ENCODE peak calls at places on chromosomes 3 and 15, in four cellular contexts. B is K562, U is GM23248, G is brain microvascular endothelial cell. L is an unnamed sample. For H3K36me3, the result is how much of the 10 kb centered on the place peaks cover.

GRCh38 chr3:187352581-187353575 is 15.3 kb upstream of the RTP4 start:
- DNase-seq in B (no peak), U (peak), G (peak), L (no peak)

GRCh38 chr3:161031134-161031533 is 74.0 kb downstream of the B3GALNT1 start:
- DNase-seq in B (no peak), U (no peak), G (no peak), L (no peak)

GRCh38 chr3:174958671-174959328 is 99.7 kb downstream of the NAALADL2 start:
- DNase-seq in B (no peak), U (peak), G (no peak), L (no peak)

GRCh38 chr15:66679657-66680108 is 22.4 kb upstream of the SMAD6 start:
- DNase-seq in B (peak), U (no peak), G (peak), L (no peak)

GRCh38 chr3:46854543-46854942 is 8.7 kb downstream of the MYL3 start:
- DNase-seq in B (no peak), U (no peak), G (no peak), L (no peak)

GRCh38 chr3:158058775-158059174 is 47.4 kb downstream of the SHOX2 start:
- DNase-seq in B (no peak), U (no peak), G (no peak), L (no peak)

GRCh38 chr3:124837730-124838186 is 49.4 kb downstream of the ITGB5 start:
- DNase-seq in B (peak), U (peak), G (peak), L (peak)

GRCh38 chr15:63402498-63403253 is 21.0 kb upstream of the CA12 start:
- DNase-seq in B (peak), U (peak), G (peak), L (no peak)

GRCh38 chr3:69231929-69232437 is 109.6 kb upstream of the LMOD3 start:
- DNase-seq in B (peak), U (no peak), G (peak), L (peak)

GRCh38 chr3:123757281-123757940 is 126.7 kb downstream of the MYLK start:
- DNase-seq in B (no peak), U (peak), G (no peak), L (peak)

GRCh38 chr3:147832611-147833010 is 423.4 kb downstream of the ZIC1 start:
- DNase-seq in B (no peak), U (no peak), G (no peak), L (no peak)

GRCh38 chr3:60448668-60449067 is 802.6 kb downstream of the FHIT start:
- DNase-seq in B (no peak), U (no peak), G (no peak), L (no peak)

GRCh38 chr15:63908986-63909385 is 75.2 kb upstream of the HERC1 start:
- DNase-seq in B (no peak), U (peak), G (no peak), L (peak)

GRCh38 chr15:73796266-73796939 is 43.3 kb upstream of the INSYN1 start:
- DNase-seq in B (no peak), U (no peak), G (no peak), L (no peak)

GRCh38 chr15:99475754-99476412 is 89.9 kb upstream of the MEF2A start:
- DNase-seq in B (no peak), U (no peak), G (no peak), L (no peak)

GRCh38 chr15:35888815-35889214 is 342.9 kb upstream of the DPH6 start:
- DNase-seq in B (no peak), U (no peak), G (no peak), L (no peak)

GRCh38 chr3:33360136-33360825 is 79.9 kb downstream of the UBP1 start:
- DNase-seq in B (no peak), U (peak), G (peak), L (peak)

GRCh38 chr3:15934389-15935195 is 136.8 kb upstream of the ANKRD28 start:
- DNase-seq in B (no peak), U (no peak), G (no peak), L (no peak)

GRCh38 chr15:22881739-22882440 is 43.4 kb downstream of the NIPA2 start:
- DNase-seq in B (no peak), U (no peak), G (no peak), L (no peak)

GRCh38 chr3:13571264-13571663 is 22.3 kb downstream of the FBLN2 start:
- DNase-seq in B (no peak), U (no peak), G (no peak), L (no peak)

GRCh38 chr15:94174399-94174802 is 57.0 kb upstream of the MCTP2 start:
- DNase-seq in B (no peak), U (peak), G (peak), L (peak)

GRCh38 chr3:50515565-50516047 is 12.2 kb upstream of the CACNA2D2 start:
- DNase-seq in B (no peak), U (no peak), G (peak), L (no peak)

GRCh38 chr3:145812396-145812795 is 348.6 kb downstream of the PLOD2 start:
- DNase-seq in B (no peak), U (no peak), G (no peak), L (no peak)

GRCh38 chr3:28924744-28925360 is 356.0 kb upstream of the RBMS3 start:
- DNase-seq in B (no peak), U (peak), G (peak), L (peak)

GRCh38 chr3:20837676-20838302 is 651.8 kb upstream of the SGO1 start:
- DNase-seq in B (no peak), U (no peak), G (no peak), L (no peak)

GRCh38 chr3:128547368-128547987 is 54.5 kb upstream of the GATA2 start:
- DNase-seq in B (peak), U (peak), G (peak), L (peak)

GRCh38 chr15:48887144-48887543 is 9.2 kb downstream of the EID1 start:
- DNase-seq in B (no peak), U (no peak), G (no peak), L (peak)

GRCh38 chr3:110881069-110881468 is 190.5 kb upstream of the NECTIN3 start:
- DNase-seq in B (peak), U (peak), G (peak), L (peak)

GRCh38 chr3:165805834-165806561 is 31.2 kb downstream of the BCHE start:
- DNase-seq in B (no peak), U (no peak), G (no peak), L (peak)

GRCh38 chr15:73370151-73370550 is 1.4 kb upstream of the HCN4 start:
- DNase-seq in B (no peak), U (peak), G (no peak), L (no peak)

GRCh38 chr3:44993471-44994205 is 17.6 kb downstream of the EXOSC7 start:
- DNase-seq in B (no peak), U (peak), G (peak), L (peak)

GRCh38 chr3:183015185-183015584 is 34.8 kb upstream of the DCUN1D1 start:
- DNase-seq in B (no peak), U (no peak), G (no peak), L (no peak)
- H3K36me3 ChIP-seq in B (under half), U (under half), G (under half), L (under half)

DNA sequence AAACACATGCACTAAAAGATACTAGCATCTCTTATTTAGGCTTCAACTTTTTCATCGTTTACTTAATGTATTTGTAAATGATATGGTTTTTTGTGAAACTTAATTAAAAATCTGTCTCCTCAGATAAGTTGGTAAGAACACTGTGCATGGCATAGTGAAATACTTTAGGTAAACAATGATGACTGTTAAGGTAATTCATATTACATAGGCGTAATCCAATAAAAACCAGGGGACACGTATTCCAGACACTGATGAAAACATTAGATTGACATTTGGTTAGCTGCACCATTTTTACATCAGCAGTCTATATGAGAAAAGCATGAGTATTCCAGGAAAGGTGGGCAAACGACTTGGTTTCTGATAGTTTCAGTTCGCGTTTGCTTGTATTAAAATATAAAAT is 170.0 kb downstream of the MBNL1 start:
- DNase-seq in B (no peak), U (no peak), G (no peak), L (no peak)
- H3K36me3 ChIP-seq in B (half or more), U (under half), G (under half), L (half or more)

DNA sequence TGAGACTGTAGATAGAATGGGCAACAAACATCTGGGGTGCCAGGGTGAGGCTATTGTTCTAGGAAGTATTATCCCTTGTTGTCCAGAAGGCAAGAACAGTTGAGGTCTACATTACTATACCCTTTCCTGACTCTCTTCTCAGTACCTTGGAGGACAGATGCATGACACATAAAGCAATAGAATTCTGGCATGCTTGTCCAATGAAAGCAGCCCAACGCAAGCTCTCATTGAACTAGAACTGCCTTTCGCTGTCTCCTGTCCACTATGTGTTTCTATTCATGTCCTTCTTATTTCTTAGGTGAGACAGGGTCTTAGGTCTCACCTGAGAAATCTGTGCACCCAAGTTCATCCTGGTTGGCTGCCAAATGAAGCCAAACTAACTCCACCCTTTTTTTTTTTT is 68.6 kb downstream of the TGFBR2 start:
- DNase-seq in B (no peak), U (no peak), G (no peak), L (no peak)
- H3K36me3 ChIP-seq in B (under half), U (half or more), G (half or more), L (under half)

GRCh38 chr15:92451225-92451825 is 57.6 kb downstream of the ST8SIA2 start:
- DNase-seq in B (no peak), U (peak), G (peak), L (peak)
- H3K36me3 ChIP-seq in B (under half), U (under half), G (under half), L (under half)

GRCh38 chr3:179807588-179807987 is 154.7 kb downstream of the USP13 start:
- DNase-seq in B (no peak), U (no peak), G (no peak), L (no peak)
- H3K36me3 ChIP-seq in B (under half), U (under half), G (under half), L (under half)

GRCh38 chr3:195291121-195291520 is 20.2 kb upstream of the XXYLT1 start:
- DNase-seq in B (no peak), U (no peak), G (no peak), L (no peak)
- H3K36me3 ChIP-seq in B (half or more), U (under half), G (under half), L (under half)

GRCh38 chr3:194439915-194440550 is 41.0 kb upstream of the GP5 start:
- DNase-seq in B (no peak), U (no peak), G (no peak), L (no peak)

GRCh38 chr3:194431553-194431952 is 32.5 kb upstream of the GP5 start:
- DNase-seq in B (no peak), U (no peak), G (no peak), L (no peak)

DNA sequence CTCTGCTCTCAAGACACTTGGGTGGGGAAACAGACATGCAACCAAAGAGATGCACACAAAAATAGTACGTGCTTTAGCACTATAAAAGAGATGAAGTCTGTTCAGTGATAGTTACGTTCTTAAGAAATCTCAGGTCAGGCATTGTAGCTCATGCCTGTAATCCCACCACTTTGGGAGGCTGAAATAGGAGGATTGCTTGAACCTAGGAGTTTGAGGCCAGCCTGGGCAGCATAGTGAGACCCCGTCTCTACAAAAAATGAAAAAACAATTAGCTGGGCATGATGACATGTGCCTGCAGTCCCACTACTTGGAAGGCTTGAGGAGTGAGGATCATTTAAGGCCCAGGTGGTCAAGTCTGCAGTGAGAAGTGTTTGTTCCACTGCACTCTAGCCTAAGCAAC is 35.4 kb upstream of the GP5 start:
- DNase-seq in B (no peak), U (no peak), G (no peak), L (no peak)
- H3K36me3 ChIP-seq in B (half or more), U (half or more), G (half or more), L (half or more)

L was measured in MG63.